ENCODE peak calls at places on chromosomes 12 and 14, in six cellular contexts. One of them, this sample, is unnamed.

GRCh38 chr12:52235001-52235760 is 2.1 kb downstream of the KRT7 start:
- DNase-seq in K562: no peak
- DNase-seq in GM12878: no peak
- DNase-seq in GM12891: peak; percentile 7
- DNase-seq in H1: no peak
- DNase-seq in HepG2: no peak
- DNase-seq in this sample: no peak

GRCh38 chr14:50082784-50083466 is 33.4 kb downstream of the VCPKMT start:
- DNase-seq in GM12878: peak; percentile 92
- DNase-seq in GM12891: peak; percentile 57
- DNase-seq in K562: no peak
- DNase-seq in HepG2: no peak
- DNase-seq in H1: no peak
- DNase-seq in this sample: no peak

GRCh38 chr14:103763730-103764488 is 48.3 kb downstream of the ZFYVE21 start:
- DNase-seq in HepG2: no peak
- DNase-seq in GM12891: no peak
- DNase-seq in K562: no peak
- DNase-seq in H1: no peak
- DNase-seq in GM12878: peak; percentile 25
- DNase-seq in this sample: no peak

GRCh38 chr14:49766839-49767238 is 1.1 kb upstream of the KLHDC2 start:
- DNase-seq in HepG2: no peak
- DNase-seq in GM12891: no peak
- DNase-seq in GM12878: no peak
- DNase-seq in H1: no peak
- DNase-seq in K562: no peak
- DNase-seq in this sample: no peak

GRCh38 chr14:91424813-91425719 is 7.4 kb upstream of the CCDC88C start:
- DNase-seq in GM12878: no peak
- DNase-seq in H1: no peak
- DNase-seq in K562: no peak
- DNase-seq in GM12891: no peak
- DNase-seq in HepG2: no peak
- DNase-seq in this sample: no peak

GRCh38 chr12:20018406-20018805 is 349.9 kb upstream of the PDE3A start:
- DNase-seq in HepG2: no peak
- DNase-seq in GM12878: no peak
- DNase-seq in H1: no peak
- DNase-seq in K562: no peak
- DNase-seq in GM12891: no peak
- DNase-seq in this sample: no peak

GRCh38 chr12:100229876-100230275 is 29.3 kb downstream of the ACTR6 start:
- DNase-seq in K562: no peak
- DNase-seq in GM12891: no peak
- DNase-seq in GM12878: no peak
- DNase-seq in HepG2: no peak
- DNase-seq in H1: no peak
- DNase-seq in this sample: no peak

GRCh38 chr14:68458840-68459469 is 333.9 kb downstream of the ZFP36L1 start:
- DNase-seq in GM12878: no peak
- DNase-seq in HepG2: peak; percentile 95
- DNase-seq in K562: no peak
- DNase-seq in H1: no peak
- DNase-seq in GM12891: no peak
- DNase-seq in this sample: no peak

GRCh38 chr12:21248679-21249078 is 86.0 kb downstream of the SLCO1A2 start:
- DNase-seq in K562: no peak
- DNase-seq in HepG2: no peak
- DNase-seq in GM12878: no peak
- DNase-seq in GM12891: no peak
- DNase-seq in H1: no peak
- DNase-seq in this sample: no peak

GRCh38 chr12:2387051-2387834 is 334.5 kb downstream of the CACNA1C start:
- DNase-seq in GM12891: no peak
- DNase-seq in GM12878: no peak
- DNase-seq in HepG2: no peak
- DNase-seq in H1: no peak
- DNase-seq in K562: no peak
- DNase-seq in this sample: peak; percentile 37

GRCh38 chr12:49043241-49043640 is 17.4 kb downstream of the KMT2D start:
- DNase-seq in GM12891: no peak
- DNase-seq in H1: no peak
- DNase-seq in K562: no peak
- DNase-seq in GM12878: no peak
- DNase-seq in HepG2: no peak
- DNase-seq in this sample: no peak

GRCh38 chr14:93337884-93338283 is 5.0 kb upstream of the BTBD7 start:
- DNase-seq in GM12891: no peak
- DNase-seq in H1: no peak
- DNase-seq in GM12878: no peak
- DNase-seq in HepG2: no peak
- DNase-seq in K562: no peak
- DNase-seq in this sample: no peak

GRCh38 chr14:83463500-83464098 is 1929.9 kb upstream of the SEL1L start:
- DNase-seq in GM12878: no peak
- DNase-seq in H1: peak; percentile 56
- DNase-seq in K562: peak; percentile 2
- DNase-seq in GM12891: no peak
- DNase-seq in HepG2: peak; percentile 12
- DNase-seq in this sample: no peak

GRCh38 chr14:20801726-20802125 is 918 bp downstream of the RNASE1 start:
- DNase-seq in GM12878: no peak
- DNase-seq in K562: peak; percentile 35
- DNase-seq in GM12891: no peak
- DNase-seq in HepG2: no peak
- DNase-seq in H1: no peak
- DNase-seq in this sample: no peak

GRCh38 chr12:5577239-5577638 is 145.3 kb downstream of the NTF3 start:
- DNase-seq in GM12878: no peak
- DNase-seq in H1: no peak
- DNase-seq in K562: no peak
- DNase-seq in GM12891: no peak
- DNase-seq in HepG2: no peak
- DNase-seq in this sample: no peak

GRCh38 chr12:51896236-51896635 is 8.3 kb downstream of the ANKRD33 start:
- DNase-seq in H1: no peak
- DNase-seq in K562: peak; percentile 50
- DNase-seq in GM12891: no peak
- DNase-seq in HepG2: no peak
- DNase-seq in GM12878: no peak
- DNase-seq in this sample: no peak

GRCh38 chr12:124762791-124763593 is 100.7 kb downstream of the SCARB1 start:
- DNase-seq in K562: no peak
- DNase-seq in GM12891: no peak
- DNase-seq in H1: no peak
- DNase-seq in GM12878: no peak
- DNase-seq in HepG2: no peak
- DNase-seq in this sample: no peak

GRCh38 chr14:100536721-100537700 is 50.2 kb downstream of the BEGAIN start:
- DNase-seq in GM12891: no peak
- DNase-seq in HepG2: no peak
- DNase-seq in GM12878: no peak
- DNase-seq in K562: no peak
- DNase-seq in H1: peak; percentile 45
- DNase-seq in this sample: peak; percentile 13

DNA sequence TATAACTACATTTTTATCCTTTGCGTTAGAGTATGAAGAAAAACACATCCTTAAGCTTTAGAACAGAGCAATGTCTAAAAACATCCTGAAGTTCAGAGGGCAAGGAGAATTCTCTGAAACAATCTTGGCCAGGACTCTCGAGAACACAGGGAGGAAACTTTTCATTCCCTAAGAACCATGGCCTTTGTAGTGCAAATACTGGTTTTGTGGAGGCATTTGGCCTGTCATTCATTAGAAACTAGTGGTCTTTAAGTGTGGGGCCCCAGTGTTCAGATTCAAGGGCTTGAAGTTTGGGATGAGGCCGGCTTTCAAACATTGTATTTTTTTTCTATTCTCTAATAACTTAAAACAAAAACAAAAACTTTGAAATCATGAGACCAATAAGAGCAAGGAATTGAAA is 151.3 kb downstream of the DACT1 start:
- DNase-seq in K562: no peak
- DNase-seq in GM12891: no peak
- DNase-seq in H1: no peak
- DNase-seq in GM12878: no peak
- DNase-seq in HepG2: no peak
- DNase-seq in this sample: no peak
- TF ChIP-seq TAF1 in K562: no peak
- TF ChIP-seq TAF1 in GM12891: no peak
- TF ChIP-seq TAF1 in H1: no peak
- TF ChIP-seq TAF1 in GM12878: no peak
- TF ChIP-seq TAF1 in HepG2: no peak
- TF ChIP-seq TAF1 in this sample: no peak

DNA sequence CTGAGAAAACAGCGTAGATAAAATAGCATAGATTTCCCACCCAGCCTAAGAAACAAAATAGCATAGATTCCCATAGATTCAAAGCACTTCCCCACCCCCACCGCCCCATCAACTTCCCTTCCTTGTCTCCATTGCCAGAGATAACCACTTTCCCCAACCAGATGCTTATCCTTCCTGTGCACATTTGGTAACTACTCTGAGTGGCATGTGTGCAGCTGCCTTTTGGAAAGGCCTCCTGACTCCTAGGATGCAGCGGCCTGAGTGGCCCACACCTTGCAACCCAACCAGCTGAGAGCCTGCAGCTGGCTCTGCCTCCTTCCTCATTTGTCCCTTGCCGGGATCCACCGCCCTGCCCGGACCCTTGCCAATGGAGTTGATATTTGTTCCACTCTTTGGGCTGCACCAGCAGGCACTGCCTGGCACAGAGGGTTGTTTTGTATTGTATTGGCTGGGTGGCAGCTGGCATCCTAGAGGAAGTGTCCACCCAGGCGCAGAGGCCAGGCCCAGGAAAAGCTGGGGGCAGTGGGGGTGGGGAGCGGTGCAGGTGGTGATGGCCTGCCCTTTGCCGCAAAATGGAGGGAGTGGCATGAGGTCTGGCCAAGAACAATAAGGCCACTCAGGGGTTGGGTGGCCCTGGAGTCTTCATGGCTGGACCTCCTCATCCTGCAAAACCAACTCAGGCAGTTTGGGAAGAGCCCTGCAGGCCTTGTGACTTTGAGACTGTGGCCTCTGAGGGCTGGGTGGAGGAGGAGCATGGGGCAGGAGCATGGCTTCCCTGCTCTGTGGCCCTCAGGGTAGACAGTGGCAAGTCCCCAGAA is 4.9 kb downstream of the SLC48A1 start:
- DNase-seq in K562: peak; percentile 75
- DNase-seq in GM12891: no peak
- DNase-seq in H1: no peak
- DNase-seq in HepG2: no peak
- DNase-seq in GM12878: no peak
- DNase-seq in this sample: no peak
- TF ChIP-seq POLR2A in K562: no peak
- TF ChIP-seq POLR2A in GM12891: no peak
- TF ChIP-seq POLR2A in H1: no peak
- TF ChIP-seq POLR2A in HepG2: no peak
- TF ChIP-seq POLR2A in GM12878: no peak
- TF ChIP-seq POLR2A in this sample: no peak

GRCh38 chr12:92299744-92300143 is 154.1 kb upstream of the BTG1 start:
- DNase-seq in K562: no peak
- DNase-seq in GM12878: no peak
- DNase-seq in GM12891: no peak
- DNase-seq in H1: no peak
- DNase-seq in HepG2: no peak
- DNase-seq in this sample: no peak

GRCh38 chr12:92302041-92302829 is 156.6 kb upstream of the BTG1 start:
- DNase-seq in H1: no peak
- DNase-seq in GM12891: no peak
- DNase-seq in HepG2: no peak
- DNase-seq in K562: no peak
- DNase-seq in GM12878: no peak
- DNase-seq in this sample: no peak

GRCh38 chr12:92300781-92301180 is 155.1 kb upstream of the BTG1 start:
- DNase-seq in GM12878: no peak
- DNase-seq in K562: no peak
- DNase-seq in GM12891: no peak
- DNase-seq in H1: no peak
- DNase-seq in HepG2: no peak
- DNase-seq in this sample: no peak

GRCh38 chr12:92301329-92301728 is 155.7 kb upstream of the BTG1 start:
- DNase-seq in HepG2: no peak
- DNase-seq in H1: no peak
- DNase-seq in K562: no peak
- DNase-seq in GM12878: no peak
- DNase-seq in GM12891: no peak
- DNase-seq in this sample: no peak

GRCh38 chr12:92304335-92305066 is 158.9 kb upstream of the BTG1 start:
- DNase-seq in K562: no peak
- DNase-seq in GM12891: no peak
- DNase-seq in HepG2: no peak
- DNase-seq in H1: no peak
- DNase-seq in GM12878: no peak
- DNase-seq in this sample: no peak
- TF ChIP-seq POLR2AphosphoS5 in K562: no peak
- TF ChIP-seq POLR2AphosphoS5 in GM12891: no peak
- TF ChIP-seq POLR2AphosphoS5 in HepG2: no peak
- TF ChIP-seq POLR2AphosphoS5 in H1: no peak
- TF ChIP-seq POLR2AphosphoS5 in GM12878: no peak
- TF ChIP-seq POLR2AphosphoS5 in this sample: no peak

GRCh38 chr12:92055877-92056276 is 89.8 kb downstream of the BTG1 start:
- DNase-seq in HepG2: no peak
- DNase-seq in GM12891: no peak
- DNase-seq in H1: no peak
- DNase-seq in GM12878: no peak
- DNase-seq in K562: no peak
- DNase-seq in this sample: no peak
- TF ChIP-seq TAF1 in HepG2: no peak
- TF ChIP-seq TAF1 in GM12891: no peak
- TF ChIP-seq TAF1 in H1: no peak
- TF ChIP-seq TAF1 in GM12878: no peak
- TF ChIP-seq TAF1 in K562: no peak
- TF ChIP-seq TAF1 in this sample: no peak

DNA sequence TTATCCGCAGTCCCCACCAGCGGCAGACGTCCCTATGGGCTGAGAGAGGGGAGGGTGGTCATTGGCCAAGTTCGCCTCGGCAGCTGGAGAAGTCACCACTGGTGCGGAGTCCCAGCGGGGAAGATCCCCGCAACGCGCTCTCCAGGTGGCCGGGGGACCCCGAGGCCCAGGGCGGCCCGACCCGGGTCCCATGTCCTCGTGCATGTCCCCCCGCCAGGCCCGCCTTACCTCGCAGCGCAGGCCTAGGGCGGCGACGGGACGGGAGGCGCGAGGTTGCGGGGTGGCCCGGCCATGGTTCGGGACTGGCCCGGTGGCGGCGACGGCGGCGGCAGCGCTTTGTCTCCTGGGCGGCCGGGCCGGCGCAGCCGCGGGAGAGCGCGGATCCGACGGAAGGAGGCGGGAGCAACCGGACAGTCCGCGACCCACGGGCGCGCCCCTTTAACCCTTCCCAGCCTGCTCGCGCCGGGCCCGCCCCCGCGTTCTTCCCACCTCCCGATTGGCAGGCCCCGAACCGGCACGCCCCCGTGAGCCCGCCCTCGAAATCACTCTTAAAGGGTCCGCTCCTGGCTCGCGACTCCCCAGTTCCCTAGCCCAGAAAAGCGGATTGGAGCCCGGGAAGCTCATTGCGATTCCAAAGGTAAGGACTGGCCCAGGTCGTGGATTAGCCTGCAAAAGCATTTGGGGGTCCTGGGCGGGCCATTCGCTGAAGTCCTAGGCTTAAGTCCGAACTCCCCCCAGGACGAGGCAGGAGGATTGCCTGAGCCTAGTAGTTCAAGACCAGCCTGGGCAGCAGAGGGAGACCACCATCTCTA is at the start of gene PHETA1:
- DNase-seq in GM12878: peak; percentile 30
- DNase-seq in K562: peak; percentile 96
- DNase-seq in HepG2: peak; percentile 82
- DNase-seq in H1: peak; percentile 95
- DNase-seq in GM12891: peak; percentile 93
- DNase-seq in this sample: peak; percentile 92
- TF ChIP-seq POLR2A in GM12878: no peak
- TF ChIP-seq POLR2A in K562: peak; percentile 59
- TF ChIP-seq POLR2A in HepG2: no peak
- TF ChIP-seq POLR2A in H1: peak; percentile 48
- TF ChIP-seq POLR2A in GM12891: no peak
- TF ChIP-seq POLR2A in this sample: no peak